ENCODE peak calls at places on chromosomes 16 and 17, in four cellular contexts. K is uterus, B is skeletal muscle cell, E is tibial artery. W is an unnamed sample.

GRCh38 chr17:66466933-66467367 is 164.5 kb downstream of the PRKCA start:
- DNase-seq in B (peak), K (peak), E (no peak), W (no peak)

GRCh38 chr17:29722411-29723198 is 99.9 kb upstream of the CORO6 start:
- DNase-seq in B (peak), E (no peak), K (peak), W (no peak)

GRCh38 chr16:17793354-17793753 is 322.6 kb upstream of the XYLT1 start:
- DNase-seq in B (no peak), E (no peak), K (no peak), W (no peak)

GRCh38 chr17:76997981-76998531 is 129.9 kb downstream of the MGAT5B start:
- DNase-seq in K (no peak), B (no peak), E (no peak), W (no peak)

GRCh38 chr17:48155889-48156670 is 48.5 kb downstream of the SNX11 start:
- DNase-seq in K (no peak), B (no peak), E (no peak), W (no peak)

GRCh38 chr17:43822566-43823190 is 10.3 kb downstream of the MPP3 start:
- DNase-seq in K (no peak), B (no peak), E (no peak), W (no peak)

GRCh38 chr17:57515662-57516211 is 229.4 kb downstream of the CCDC182 start:
- DNase-seq in K (no peak), B (no peak), E (no peak), W (no peak)

GRCh38 chr17:8162997-8163977 is 539 bp upstream of the VAMP2 start:
- DNase-seq in K (no peak), E (peak), B (no peak), W (peak)

GRCh38 chr16:51569204-51569911 is 418.3 kb upstream of the SALL1 start:
- DNase-seq in K (no peak), E (no peak), B (no peak), W (no peak)

GRCh38 chr17:81162491-81162890 is 2.8 kb upstream of the PVALEF start:
- DNase-seq in K (no peak), E (no peak), B (no peak), W (no peak)

GRCh38 chr16:75288596-75289120 is 37.2 kb upstream of the BCAR1 start:
- DNase-seq in K (no peak), E (no peak), B (no peak), W (no peak)

GRCh38 chr17:81298325-81298990 is 3.4 kb upstream of the SLC38A10 start:
- DNase-seq in B (no peak), K (no peak), E (no peak), W (no peak)

GRCh38 chr16:13254998-13255614 is 353.7 kb downstream of the SHISA9 start:
- DNase-seq in E (no peak), K (no peak), B (no peak), W (no peak)

GRCh38 chr16:74480150-74481029 is 59.1 kb upstream of the CLEC18B start:
- DNase-seq in K (peak), B (no peak), E (no peak), W (no peak)

GRCh38 chr17:17711708-17712141 is 30.5 kb downstream of the RAI1 start:
- DNase-seq in E (no peak), B (no peak), K (no peak), W (no peak)

GRCh38 chr16:19872179-19872863 is 12.3 kb downstream of the GPRC5B start:
- DNase-seq in K (no peak), B (no peak), E (no peak), W (no peak)

GRCh38 chr16:86476956-86477530 is 33.3 kb upstream of the FOXF1 start:
- DNase-seq in K (no peak), E (no peak), B (no peak), W (no peak)

GRCh38 chr16:56673916-56674315 is 4.3 kb downstream of the MT1H start:
- DNase-seq in E (no peak), B (no peak), K (peak), W (peak)

GRCh38 chr17:19417611-19418010 is 6.6 kb downstream of the RNF112 start:
- DNase-seq in B (no peak), E (no peak), K (no peak), W (no peak)

GRCh38 chr16:19014456-19014855 is 30.7 kb downstream of the TMC7 start:
- DNase-seq in E (no peak), K (no peak), B (no peak), W (peak)

GRCh38 chr16:3046506-3047386 is at the start of gene MMP25:
- DNase-seq in K (no peak), E (no peak), B (no peak), W (no peak)

GRCh38 chr17:63840591-63841349 is 1.7 kb downstream of the SMARCD2 start:
- DNase-seq in E (peak), K (no peak), B (no peak), W (no peak)

GRCh38 chr17:63837480-63837879 is 5.0 kb downstream of the SMARCD2 start:
- DNase-seq in B (no peak), E (peak), K (no peak), W (no peak)

GRCh38 chr17:63836811-63837210 is 5.7 kb downstream of the SMARCD2 start:
- DNase-seq in E (no peak), B (no peak), K (no peak), W (no peak)

GRCh38 chr17:63837962-63838585 is 4.4 kb downstream of the SMARCD2 start:
- DNase-seq in K (no peak), E (peak), B (no peak), W (no peak)

GRCh38 chr17:63838586-63839184 is 3.8 kb downstream of the SMARCD2 start:
- DNase-seq in B (peak), K (peak), E (peak), W (peak)
- H3K4me3 ChIP-seq in B (peak), K (no peak), E (peak), W (peak)

DNA sequence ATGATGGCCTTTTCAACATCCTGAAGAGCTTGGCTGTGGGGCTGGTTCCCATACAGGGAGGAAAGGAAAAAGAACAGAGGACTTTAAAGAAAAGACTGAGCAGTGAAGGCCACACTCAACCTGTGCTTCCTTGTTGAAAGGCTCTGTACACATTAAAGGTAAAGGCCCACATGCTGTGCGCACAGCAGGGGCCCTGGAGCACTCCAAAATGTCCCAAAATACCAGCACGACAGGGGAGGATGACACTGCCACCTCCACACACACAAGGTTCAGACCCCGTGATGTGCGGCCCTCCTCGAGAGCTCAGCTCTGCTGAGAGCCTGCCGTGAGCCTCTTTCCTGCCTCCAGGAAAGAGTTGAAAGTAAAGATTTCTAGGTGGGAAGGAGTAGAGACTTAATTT is 36.5 kb downstream of the FANCA start:
- DNase-seq in B (no peak), K (no peak), E (no peak), W (no peak)
- H3K4me3 ChIP-seq in B (no peak), K (no peak), E (no peak), W (no peak)

GRCh38 chr17:2215616-2216364 is 87.8 kb downstream of the SMG6 start:
- DNase-seq in K (peak), B (peak), E (no peak), W (no peak)

GRCh38 chr17:2222301-2222700 is 81.3 kb downstream of the SMG6 start:
- DNase-seq in B (no peak), E (no peak), K (no peak), W (no peak)

GRCh38 chr17:2214047-2214717 is 89.4 kb downstream of the SMG6 start:
- DNase-seq in B (peak), K (peak), E (peak), W (no peak)

GRCh38 chr17:2214887-2215615 is 88.5 kb downstream of the SMG6 start:
- DNase-seq in E (no peak), K (no peak), B (no peak), W (no peak)

GRCh38 chr17:2218426-2218825 is 85.2 kb downstream of the SMG6 start:
- DNase-seq in K (no peak), E (no peak), B (no peak), W (no peak)
- H3K4me3 ChIP-seq in K (no peak), E (no peak), B (no peak), W (no peak)

GRCh38 chr17:68775338-68775737 is 174.2 kb upstream of the FAM20A start:
- DNase-seq in E (no peak), B (peak), K (no peak), W (no peak)
- H3K4me3 ChIP-seq in E (no peak), B (no peak), K (no peak), W (no peak)

GRCh38 chr16:84313921-84314320 is 19.2 kb downstream of the WFDC1 start:
- DNase-seq in E (no peak), B (no peak), K (no peak), W (no peak)

GRCh38 chr16:84314814-84315213 is 20.1 kb downstream of the WFDC1 start:
- DNase-seq in E (no peak), K (no peak), B (no peak), W (no peak)

GRCh38 chr16:84314373-84314772 is 19.7 kb downstream of the WFDC1 start:
- DNase-seq in B (no peak), K (no peak), E (no peak), W (no peak)

GRCh38 chr16:84310642-84311041 is 16.0 kb downstream of the WFDC1 start:
- DNase-seq in E (no peak), B (no peak), K (no peak), W (no peak)

DNA sequence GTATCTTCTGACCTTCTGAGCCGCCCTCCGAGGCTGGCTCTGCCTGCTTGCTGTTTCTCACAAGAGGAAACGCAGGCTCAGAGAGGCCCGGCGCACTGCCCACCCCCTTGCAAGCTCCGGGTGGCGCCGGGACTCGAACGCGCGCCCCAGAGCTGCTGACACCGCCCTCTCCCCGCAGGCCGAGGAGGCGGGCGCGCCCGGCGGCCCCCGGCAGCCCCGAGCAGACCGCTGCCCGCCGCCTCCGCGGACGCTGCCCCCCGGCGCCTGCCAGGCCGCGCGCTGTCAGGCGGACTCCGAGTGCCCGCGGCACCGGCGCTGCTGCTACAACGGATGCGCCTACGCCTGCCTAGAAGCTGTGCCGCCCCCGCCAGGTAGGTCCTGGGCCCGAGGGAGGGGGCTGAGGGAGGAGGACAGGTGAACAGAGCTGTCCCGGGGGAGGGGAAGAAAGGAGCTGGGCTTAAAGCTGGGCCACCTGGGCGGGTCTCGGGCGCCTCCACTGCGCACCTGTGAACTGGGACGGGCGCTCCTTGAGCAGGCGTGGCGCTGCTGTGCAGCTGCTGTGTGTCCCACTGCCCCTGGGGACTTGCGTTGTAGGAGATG is 18.2 kb downstream of the WFDC1 start:
- DNase-seq in B (no peak), K (no peak), E (no peak), W (no peak)
- H3K4me3 ChIP-seq in B (no peak), K (no peak), E (peak), W (no peak)

GRCh38 chr16:66886914-66887313 is 6.6 kb downstream of the PDP2 start:
- DNase-seq in K (no peak), E (no peak), B (no peak), W (no peak)

GRCh38 chr16:66888647-66889615 is 8.6 kb downstream of the PDP2 start:
- DNase-seq in E (no peak), B (no peak), K (no peak), W (no peak)

GRCh38 chr16:66889622-66890021 is 9.3 kb downstream of the PDP2 start:
- DNase-seq in B (no peak), E (no peak), K (no peak), W (no peak)

GRCh38 chr16:66885491-66885890 is 5.2 kb downstream of the PDP2 start:
- DNase-seq in B (no peak), E (no peak), K (no peak), W (no peak)

GRCh38 chr16:66886346-66886745 is 6.0 kb downstream of the PDP2 start:
- DNase-seq in E (no peak), K (no peak), B (no peak), W (no peak)
- H3K4me3 ChIP-seq in E (no peak), K (no peak), B (no peak), W (no peak)

GRCh38 chr16:53695070-53695469 is 8.6 kb downstream of the RPGRIP1L start:
- DNase-seq in E (no peak), K (no peak), B (peak), W (no peak)

GRCh38 chr16:53692146-53692545 is 11.5 kb downstream of the RPGRIP1L start:
- DNase-seq in B (no peak), K (no peak), E (no peak), W (no peak)

DNA sequence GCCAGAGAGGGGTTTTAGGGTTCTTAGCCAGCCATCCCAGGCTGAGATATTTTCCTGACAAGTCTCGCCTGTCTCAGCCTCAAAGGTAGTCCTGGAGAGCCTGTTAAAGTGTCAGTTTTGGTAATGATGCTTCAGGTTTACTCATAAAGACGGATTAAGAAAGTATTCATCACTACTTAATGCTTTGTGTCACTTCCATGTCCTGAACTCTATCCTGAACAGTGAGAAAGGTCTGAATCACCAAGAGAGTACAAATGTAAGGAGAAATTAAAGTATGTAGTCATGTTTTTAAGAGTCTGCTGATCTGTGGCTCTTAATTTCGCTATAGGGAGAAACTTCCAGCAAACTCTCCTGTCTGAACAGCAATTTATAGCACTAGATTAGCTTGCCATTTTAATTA is 14.0 kb downstream of the RPGRIP1L start:
- DNase-seq in B (no peak), E (no peak), K (no peak), W (no peak)
- H3K4me3 ChIP-seq in B (no peak), E (no peak), K (no peak), W (no peak)